ENCODE peak calls at places on chromosomes 16 and 17, in four cellular contexts. One of them, this sample, is unnamed.

GRCh38 chr16:48081656-48082055 is 74.1 kb downstream of the ABCC12 start:
- DNase-seq in SK-N-SH: no peak
- DNase-seq in IMR-90: peak
- DNase-seq in K562: no peak
- DNase-seq in this sample: peak

GRCh38 chr17:63445571-63446217 is 412 bp downstream of the CYB561 start:
- DNase-seq in SK-N-SH: peak
- DNase-seq in IMR-90: no peak
- DNase-seq in K562: no peak
- DNase-seq in this sample: peak

GRCh38 chr17:6163632-6164319 is 93.6 kb downstream of the WSCD1 start:
- DNase-seq in SK-N-SH: no peak
- DNase-seq in IMR-90: no peak
- DNase-seq in K562: no peak
- DNase-seq in this sample: no peak

GRCh38 chr17:56966277-56966676 is 5.4 kb upstream of the COIL start:
- DNase-seq in SK-N-SH: no peak
- DNase-seq in IMR-90: no peak
- DNase-seq in K562: no peak
- DNase-seq in this sample: no peak

GRCh38 chr17:49217651-49218413 is 7.3 kb downstream of the ABI3 start:
- DNase-seq in SK-N-SH: peak
- DNase-seq in IMR-90: no peak
- DNase-seq in K562: no peak
- DNase-seq in this sample: no peak

GRCh38 chr17:65532491-65532890 is 29.0 kb downstream of the AXIN2 start:
- DNase-seq in SK-N-SH: no peak
- DNase-seq in IMR-90: no peak
- DNase-seq in K562: no peak
- DNase-seq in this sample: no peak

GRCh38 chr16:5791011-5791410 is 693.4 kb upstream of the EEF2KMT start:
- DNase-seq in SK-N-SH: no peak
- DNase-seq in IMR-90: no peak
- DNase-seq in K562: no peak
- DNase-seq in this sample: no peak

GRCh38 chr16:20768121-20768520 is 4.3 kb downstream of the ACSM3 start:
- DNase-seq in SK-N-SH: no peak
- DNase-seq in IMR-90: no peak
- DNase-seq in K562: no peak
- DNase-seq in this sample: no peak

GRCh38 chr17:4003501-4004421 is 39.5 kb upstream of the ATP2A3 start:
- DNase-seq in SK-N-SH: peak
- DNase-seq in IMR-90: no peak
- DNase-seq in K562: peak
- DNase-seq in this sample: no peak

DNA sequence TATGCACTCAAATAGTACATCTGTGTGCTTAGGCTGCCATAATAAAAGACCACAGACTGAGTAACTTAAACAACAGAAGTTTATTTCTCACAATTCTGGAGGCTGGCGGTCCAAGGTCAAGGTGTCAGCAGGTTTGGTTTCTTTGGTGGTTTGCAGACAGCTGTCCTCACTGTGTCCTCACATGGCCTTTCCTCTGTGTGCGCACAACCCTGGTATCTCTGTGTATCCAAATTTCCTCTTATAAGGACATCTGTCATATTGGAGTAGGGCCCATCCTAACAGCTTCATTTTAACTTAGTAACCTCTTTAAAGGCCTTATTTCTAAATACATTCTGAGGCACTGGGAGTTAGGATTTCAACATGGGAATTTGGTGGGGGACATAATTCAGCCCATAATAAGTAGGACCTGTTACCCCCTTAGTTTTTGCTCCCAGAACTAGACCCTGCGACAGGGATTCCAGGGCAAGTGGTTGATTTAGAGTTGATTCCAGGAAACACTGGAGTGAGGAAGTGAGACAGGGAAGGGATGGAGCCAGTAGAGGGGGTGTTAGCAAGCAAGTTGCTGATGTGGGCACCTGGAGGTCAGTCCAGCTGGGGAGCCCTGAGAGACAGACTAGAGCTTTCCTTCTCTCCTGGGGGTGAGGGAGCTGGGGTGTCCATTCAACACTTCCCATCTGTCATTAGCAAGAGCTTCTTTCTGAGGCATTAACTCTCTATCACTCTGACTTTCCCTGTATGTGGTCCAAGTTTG is 10.9 kb upstream of the ALKBH5 start:
- DNase-seq in SK-N-SH: peak
- DNase-seq in IMR-90: peak
- DNase-seq in K562: no peak
- DNase-seq in this sample: no peak
- TF ChIP-seq RFX5 in SK-N-SH: no peak
- TF ChIP-seq RFX5 in IMR-90: no peak
- TF ChIP-seq RFX5 in K562: no peak
- TF ChIP-seq RFX5 in this sample: no peak

DNA sequence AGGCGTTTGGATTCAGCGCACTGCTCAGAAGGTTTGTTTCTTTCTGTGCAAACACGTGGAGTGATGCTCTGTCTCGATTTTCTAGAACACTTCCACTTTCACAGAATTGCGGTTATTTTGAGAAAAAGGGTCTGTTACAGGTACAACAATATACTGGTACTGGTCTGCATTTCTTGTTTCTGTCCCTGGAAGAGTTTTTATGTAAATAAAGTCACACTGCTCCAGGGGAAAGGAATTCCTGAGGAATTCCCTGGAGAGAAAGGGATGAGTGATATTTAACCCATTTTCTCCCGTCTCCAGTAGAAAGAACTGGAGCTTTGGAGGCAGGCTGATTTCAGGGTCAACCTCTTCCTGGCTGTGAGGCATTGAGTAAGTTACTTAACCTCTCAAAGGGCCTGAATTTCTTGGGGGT is 16.2 kb upstream of the RMI2 start:
- DNase-seq in SK-N-SH: no peak
- DNase-seq in IMR-90: peak
- DNase-seq in K562: no peak
- DNase-seq in this sample: no peak
- TF ChIP-seq RFX5 in SK-N-SH: no peak
- TF ChIP-seq RFX5 in IMR-90: no peak
- TF ChIP-seq RFX5 in K562: no peak
- TF ChIP-seq RFX5 in this sample: no peak

GRCh38 chr17:1182831-1183578 is 3.2 kb upstream of the ABR start:
- DNase-seq in SK-N-SH: no peak
- DNase-seq in IMR-90: no peak
- DNase-seq in K562: no peak
- DNase-seq in this sample: no peak
- TF ChIP-seq RFX5 in SK-N-SH: no peak
- TF ChIP-seq RFX5 in IMR-90: no peak
- TF ChIP-seq RFX5 in K562: no peak
- TF ChIP-seq RFX5 in this sample: no peak

DNA sequence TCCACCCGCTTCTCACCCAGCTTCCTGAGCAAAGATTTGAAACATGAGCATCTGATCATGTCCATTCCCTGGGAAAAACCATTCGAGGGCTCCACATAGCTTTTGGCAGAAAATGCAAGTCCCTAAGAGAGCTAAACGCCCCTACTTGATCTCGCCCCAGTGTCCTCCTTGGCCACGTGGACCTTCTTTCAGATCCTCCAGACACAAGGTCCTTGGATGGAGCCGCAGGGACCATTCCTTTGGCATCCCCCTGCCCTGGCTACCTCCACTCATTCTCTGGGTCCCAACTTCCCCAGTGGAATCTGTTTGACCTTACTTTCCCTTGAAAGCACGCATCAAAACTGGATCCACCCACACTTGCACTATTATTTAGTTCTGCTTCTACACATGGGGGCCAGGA is 146.5 kb downstream of the SDK2 start:
- DNase-seq in SK-N-SH: no peak
- DNase-seq in IMR-90: no peak
- DNase-seq in K562: no peak
- DNase-seq in this sample: no peak
- TF ChIP-seq RFX5 in SK-N-SH: no peak
- TF ChIP-seq RFX5 in IMR-90: no peak
- TF ChIP-seq RFX5 in K562: no peak
- TF ChIP-seq RFX5 in this sample: no peak

DNA sequence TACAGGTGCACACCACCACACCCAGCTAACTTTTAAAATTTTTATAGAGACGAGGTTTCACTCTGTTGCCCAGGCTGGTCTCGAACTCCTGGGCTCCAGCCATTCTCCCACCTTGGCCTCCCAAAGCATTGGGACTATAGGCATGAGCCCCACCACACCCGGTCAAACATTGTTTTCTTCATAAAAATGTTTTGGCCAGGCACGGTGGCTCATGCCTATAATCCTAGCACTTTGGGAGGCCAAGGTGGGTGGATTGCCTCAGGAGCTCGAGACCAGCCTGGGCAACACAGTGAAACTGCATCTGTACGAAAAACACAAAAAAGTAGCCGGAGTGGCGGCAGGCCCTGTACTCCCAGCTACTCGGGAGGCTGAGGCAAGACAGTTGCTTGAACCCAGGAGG is 12.1 kb downstream of the TMC6 start:
- DNase-seq in SK-N-SH: no peak
- DNase-seq in IMR-90: no peak
- DNase-seq in K562: no peak
- DNase-seq in this sample: no peak
- TF ChIP-seq RFX5 in SK-N-SH: no peak
- TF ChIP-seq RFX5 in IMR-90: no peak
- TF ChIP-seq RFX5 in K562: no peak
- TF ChIP-seq RFX5 in this sample: no peak